ENCODE peak calls at places on chromosomes 11 and 22, in four cellular contexts. One of them, this sample, is unnamed.
A peak's percentile ranks its signal among the peaks of the same experiment; 100 is the strongest.

GRCh38 chr11:2780850-2781412 is 81.1 kb upstream of the KCNQ1OT1 start:
- DNase-seq in upper lobe of left lung: no peak
- DNase-seq in A549: no peak
- DNase-seq in prostate gland: peak; percentile 2
- DNase-seq in this sample: peak; percentile 38

GRCh38 chr11:115910379-115910778 is 406.2 kb upstream of the CADM1 start:
- DNase-seq in upper lobe of left lung: no peak
- DNase-seq in A549: no peak
- DNase-seq in prostate gland: no peak
- DNase-seq in this sample: no peak

GRCh38 chr11:11152877-11153276 is 200.2 kb downstream of the CSNK2A3 start:
- DNase-seq in upper lobe of left lung: no peak
- DNase-seq in A549: no peak
- DNase-seq in prostate gland: no peak
- DNase-seq in this sample: no peak

GRCh38 chr11:108246885-108247284 is 24.0 kb downstream of the ATM start:
- DNase-seq in upper lobe of left lung: no peak
- DNase-seq in A549: no peak
- DNase-seq in prostate gland: no peak
- DNase-seq in this sample: no peak

GRCh38 chr11:74322667-74323066 is 11.2 kb upstream of the P4HA3 start:
- DNase-seq in upper lobe of left lung: peak; percentile 3
- DNase-seq in A549: no peak
- DNase-seq in prostate gland: no peak
- DNase-seq in this sample: no peak

GRCh38 chr22:44894321-44894720 is 115.5 kb downstream of the PHF21B start:
- DNase-seq in upper lobe of left lung: no peak
- DNase-seq in A549: no peak
- DNase-seq in prostate gland: no peak
- DNase-seq in this sample: no peak

GRCh38 chr22:49694462-49695260 is 133.0 kb downstream of the BRD1 start:
- DNase-seq in upper lobe of left lung: no peak
- DNase-seq in A549: no peak
- DNase-seq in prostate gland: no peak
- DNase-seq in this sample: no peak

GRCh38 chr11:114135737-114136151 is 76.2 kb downstream of the ZBTB16 start:
- DNase-seq in upper lobe of left lung: no peak
- DNase-seq in A549: no peak
- DNase-seq in prostate gland: no peak
- DNase-seq in this sample: peak; percentile 8

DNA sequence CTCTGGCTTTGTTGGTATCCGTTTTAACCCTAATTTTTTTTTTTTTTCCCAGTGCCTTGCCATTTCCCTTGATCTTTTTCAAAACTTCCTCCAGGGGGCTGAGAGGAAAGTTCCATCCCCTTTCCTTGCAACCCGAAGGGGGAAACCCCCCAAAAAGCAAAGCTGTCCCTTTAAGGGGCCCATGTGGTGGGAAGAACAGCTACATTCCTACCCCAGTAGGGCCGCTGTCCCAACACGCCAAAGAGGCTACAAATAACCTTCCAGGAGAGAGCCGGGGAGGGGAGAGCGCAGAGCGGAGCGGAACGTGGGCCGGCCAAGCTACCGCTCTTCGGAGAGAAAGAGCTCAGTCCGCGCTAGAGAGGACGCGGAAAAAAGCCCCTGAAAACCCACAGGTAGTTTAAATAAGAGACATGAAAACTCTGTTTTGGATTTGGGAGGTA is 1.7 kb downstream of the LRP4 start:
- DNase-seq in upper lobe of left lung: peak; percentile 68
- DNase-seq in A549: peak; percentile 94
- DNase-seq in prostate gland: peak; percentile 80
- DNase-seq in this sample: peak; percentile 26
- TF ChIP-seq POLR2A in upper lobe of left lung: no peak
- TF ChIP-seq POLR2A in A549: no peak
- TF ChIP-seq POLR2A in prostate gland: peak; percentile 62
- TF ChIP-seq POLR2A in this sample: no peak

GRCh38 chr11:65870706-65871681 is 1.6 kb downstream of the EFEMP2 start:
- DNase-seq in upper lobe of left lung: peak; percentile 73
- DNase-seq in A549: no peak
- DNase-seq in prostate gland: no peak
- DNase-seq in this sample: no peak

GRCh38 chr11:65868907-65869306 is 3.7 kb downstream of the EFEMP2 start:
- DNase-seq in upper lobe of left lung: no peak
- DNase-seq in A549: no peak
- DNase-seq in prostate gland: no peak
- DNase-seq in this sample: no peak

GRCh38 chr11:65870307-65870658 is 2.3 kb downstream of the EFEMP2 start:
- DNase-seq in upper lobe of left lung: peak; percentile 58
- DNase-seq in A549: no peak
- DNase-seq in prostate gland: no peak
- DNase-seq in this sample: no peak

GRCh38 chr11:65868076-65868667 is 4.4 kb downstream of the EFEMP2 start:
- DNase-seq in upper lobe of left lung: peak; percentile 52
- DNase-seq in A549: no peak
- DNase-seq in prostate gland: no peak
- DNase-seq in this sample: no peak

DNA sequence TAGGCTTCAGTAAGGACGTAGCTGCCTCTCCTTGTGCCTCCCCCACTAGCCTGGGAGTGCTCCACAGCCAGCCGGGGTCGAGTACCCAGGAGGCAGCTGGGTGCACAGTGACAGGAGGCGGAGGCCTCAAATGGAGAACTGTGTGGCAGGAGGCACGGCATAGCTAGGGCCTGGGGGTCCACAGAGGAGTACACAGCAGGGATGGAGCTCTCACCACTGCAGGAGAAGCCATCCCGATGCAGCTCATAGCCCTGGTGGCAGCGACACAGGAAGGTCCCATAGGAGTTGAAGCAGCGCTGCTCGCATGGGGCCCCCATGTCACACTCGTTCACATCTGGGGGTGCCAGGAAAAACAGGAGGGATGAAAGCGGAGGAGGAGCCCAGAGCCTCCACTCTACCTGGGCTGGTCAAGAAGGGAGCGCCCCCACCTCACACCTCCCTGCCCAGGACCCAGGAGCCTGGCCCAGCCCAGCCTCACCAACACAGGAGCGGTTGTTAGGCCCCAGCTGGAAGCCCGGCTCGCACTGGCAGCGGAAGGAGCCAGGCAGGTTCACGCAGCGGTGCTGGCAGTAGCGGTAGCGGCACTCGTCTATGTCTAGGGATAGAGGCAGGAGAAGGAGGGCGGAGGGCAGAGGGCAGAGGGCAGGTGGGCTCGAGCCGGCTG is 2.8 kb downstream of the EFEMP2 start:
- DNase-seq in upper lobe of left lung: peak; percentile 78
- DNase-seq in A549: no peak
- DNase-seq in prostate gland: no peak
- DNase-seq in this sample: no peak
- TF ChIP-seq POLR2A in upper lobe of left lung: no peak
- TF ChIP-seq POLR2A in A549: peak; percentile 21
- TF ChIP-seq POLR2A in prostate gland: no peak
- TF ChIP-seq POLR2A in this sample: peak; percentile 5

DNA sequence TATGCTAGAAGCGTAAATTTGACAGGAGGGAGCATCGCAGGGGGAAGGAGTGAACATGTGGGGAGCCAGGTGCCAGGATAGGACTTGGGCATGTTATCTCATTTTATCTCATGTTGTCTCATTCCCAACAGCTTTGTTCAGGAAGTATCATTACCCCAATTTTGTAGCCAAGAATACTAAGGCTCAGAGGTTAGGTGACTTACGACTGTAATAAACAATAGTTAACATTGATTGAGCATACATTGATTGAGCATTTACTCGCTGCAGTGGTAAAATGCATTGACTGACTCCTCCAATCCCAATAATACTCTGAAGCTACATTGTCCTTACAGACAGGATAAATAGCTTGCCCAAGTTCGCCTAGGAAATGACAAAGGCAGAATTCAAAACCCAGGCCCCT is 19.2 kb upstream of the TP53I11 start:
- DNase-seq in upper lobe of left lung: no peak
- DNase-seq in A549: no peak
- DNase-seq in prostate gland: no peak
- DNase-seq in this sample: no peak
- TF ChIP-seq POLR2A in upper lobe of left lung: no peak
- TF ChIP-seq POLR2A in A549: no peak
- TF ChIP-seq POLR2A in prostate gland: no peak
- TF ChIP-seq POLR2A in this sample: no peak

GRCh38 chr22:37164535-37164887 is 14.8 kb upstream of the IL2RB start:
- DNase-seq in upper lobe of left lung: no peak
- DNase-seq in A549: no peak
- DNase-seq in prostate gland: no peak
- DNase-seq in this sample: no peak

GRCh38 chr22:37162221-37163095 is 12.7 kb upstream of the IL2RB start:
- DNase-seq in upper lobe of left lung: no peak
- DNase-seq in A549: no peak
- DNase-seq in prostate gland: no peak
- DNase-seq in this sample: no peak

GRCh38 chr22:37163096-37163489 is 13.4 kb upstream of the IL2RB start:
- DNase-seq in upper lobe of left lung: no peak
- DNase-seq in A549: no peak
- DNase-seq in prostate gland: no peak
- DNase-seq in this sample: no peak

GRCh38 chr22:37165066-37165465 is 15.3 kb upstream of the IL2RB start:
- DNase-seq in upper lobe of left lung: no peak
- DNase-seq in A549: no peak
- DNase-seq in prostate gland: no peak
- DNase-seq in this sample: no peak

DNA sequence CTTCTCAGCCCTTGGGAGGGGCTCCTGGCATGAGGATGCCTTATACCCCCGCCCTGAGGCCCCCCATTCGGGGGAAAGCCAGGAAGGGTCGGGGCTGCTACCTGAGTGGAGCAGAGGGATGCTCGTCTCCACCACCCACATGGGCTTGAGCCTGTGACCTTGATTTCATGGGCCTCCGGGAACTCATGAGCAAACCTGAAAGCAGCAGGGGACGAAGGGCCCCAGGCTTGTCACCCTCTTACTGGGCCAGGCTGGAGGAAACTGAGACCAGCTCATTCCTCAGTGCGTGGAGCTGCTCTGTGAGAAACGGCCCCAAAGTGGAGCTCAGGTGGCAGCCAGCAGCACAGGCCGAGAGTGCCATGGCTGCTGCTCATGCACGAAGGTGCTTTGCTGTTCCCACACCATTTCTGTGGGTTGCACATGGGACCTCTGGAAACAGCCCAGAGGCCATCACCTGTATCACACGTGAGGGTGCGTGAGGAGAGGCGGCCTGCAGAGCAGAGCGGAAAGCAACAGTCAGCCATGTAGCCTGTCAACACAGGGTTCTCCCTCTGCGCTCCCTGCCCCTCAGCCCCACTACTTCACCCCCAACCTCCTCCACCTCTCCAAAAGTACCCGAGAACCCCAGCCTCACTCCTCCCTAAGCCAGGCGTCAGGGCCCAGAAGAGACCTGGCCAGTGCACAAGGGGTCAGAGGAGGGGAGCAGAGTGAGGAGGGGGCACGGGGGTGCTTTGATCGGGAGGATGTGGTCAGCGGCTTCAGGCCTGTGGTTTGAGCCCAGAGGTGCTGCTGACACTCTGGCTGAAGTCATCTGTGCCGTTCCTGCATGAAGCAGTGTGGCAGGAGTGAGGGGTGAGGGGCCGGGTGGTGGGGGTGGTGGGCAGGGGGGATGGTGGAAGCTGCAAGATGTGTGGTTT is 14.2 kb upstream of the IL2RB start:
- DNase-seq in upper lobe of left lung: no peak
- DNase-seq in A549: no peak
- DNase-seq in prostate gland: no peak
- DNase-seq in this sample: no peak
- TF ChIP-seq POLR2A in upper lobe of left lung: no peak
- TF ChIP-seq POLR2A in A549: no peak
- TF ChIP-seq POLR2A in prostate gland: no peak
- TF ChIP-seq POLR2A in this sample: no peak